ENCODE peak calls at places on chromosomes 2 and 18, in nine cellular contexts. W is HCT116, Q is heart left ventricle, P is psoas muscle, F is tibial nerve, J is H9, U is HFF-Myc, H is fibroblast of mammary gland, L is HFFc6. E is an unnamed sample.

GRCh38 chr2:101305492-101306123 is 2.9 kb downstream of the RNF149 start:
- DNase-seq in L (peak), U (no peak), J (no peak), H (peak), P (no peak), Q (no peak), F (no peak), W (no peak), E (no peak)

GRCh38 chr2:181774601-181775179 is 94.4 kb upstream of the NEUROD1 start:
- DNase-seq in Q (no peak), U (no peak), H (peak), F (no peak), W (no peak), L (no peak), P (no peak), J (no peak), E (no peak)

GRCh38 chr2:238295144-238296112 is 7.0 kb upstream of the PER2 start:
- DNase-seq in J (no peak), L (no peak), H (no peak), P (no peak), Q (no peak), U (no peak), F (no peak), W (no peak), E (no peak)

GRCh38 chr2:229133155-229133772 is 137.8 kb downstream of the PID1 start:
- DNase-seq in L (peak), J (no peak), Q (no peak), P (no peak), W (peak), F (peak), U (peak), H (peak), E (peak)

GRCh38 chr2:36561223-36561944 is 36.6 kb downstream of the FEZ2 start:
- DNase-seq in H (peak), U (peak), Q (no peak), P (no peak), W (peak), F (no peak), L (peak), J (no peak), E (peak)

GRCh38 chr2:160892204-160892603 is 268.0 kb upstream of the TANK start:
- DNase-seq in U (no peak), P (no peak), Q (no peak), F (no peak), L (no peak), H (no peak), W (no peak), J (no peak), E (no peak)

GRCh38 chr2:121821476-121822158 is 66.2 kb downstream of the TSN start:
- DNase-seq in L (no peak), P (no peak), Q (no peak), W (no peak), H (peak), U (no peak), F (no peak), J (no peak), E (no peak)

GRCh38 chr2:71864085-71864484 is 283.6 kb downstream of the CYP26B1 start:
- DNase-seq in U (no peak), H (no peak), Q (no peak), L (no peak), F (no peak), J (no peak), P (no peak), W (no peak), E (no peak)

GRCh38 chr2:224638338-224638823 is 53.2 kb upstream of the CUL3 start:
- DNase-seq in F (no peak), P (no peak), U (no peak), L (no peak), Q (no peak), J (no peak), W (no peak), H (no peak), E (no peak)

GRCh38 chr2:149857344-149857743 is 269.8 kb upstream of the MMADHC start:
- DNase-seq in Q (no peak), H (peak), W (no peak), J (no peak), P (no peak), U (peak), F (no peak), L (peak), E (no peak)

GRCh38 chr2:72991980-72992733 is 74.8 kb downstream of the EMX1 start:
- DNase-seq in U (no peak), J (peak), H (no peak), W (no peak), L (no peak), F (no peak), P (no peak), Q (peak), E (no peak)

GRCh38 chr2:16021611-16022363 is 81.4 kb downstream of the MYCN start:
- DNase-seq in F (no peak), H (no peak), J (no peak), L (no peak), P (no peak), W (no peak), U (no peak), Q (no peak), E (no peak)

GRCh38 chr2:127415593-127416485 is 2.4 kb upstream of the PROC start:
- DNase-seq in F (no peak), U (no peak), J (peak), Q (peak), W (peak), P (peak), L (no peak), H (no peak), E (no peak)
- TF ChIP-seq CTCF in F (peak), U (no peak), J (peak), Q (peak), W (peak), P (peak), L (peak), H (no peak), E (peak)

GRCh38 chr2:120252207-120253020 is at the start of gene RALB:
- DNase-seq in P (peak), J (peak), Q (peak), W (peak), L (peak), U (peak), F (peak), H (peak), E (peak)
- TF ChIP-seq CTCF in P (no peak), J (no peak), Q (no peak), W (no peak), L (no peak), U (no peak), F (no peak), H (no peak), E (no peak)

GRCh38 chr2:241901500-241902351 is 32.2 kb downstream of the RTP5 start:
- DNase-seq in Q (peak), P (no peak), W (no peak), L (no peak), F (no peak), J (peak), H (peak), U (no peak), E (no peak)
- TF ChIP-seq CTCF in Q (no peak), P (no peak), W (no peak), L (no peak), F (no peak), J (peak), H (no peak), U (no peak), E (no peak)

GRCh38 chr18:9055185-9055584 is 47.3 kb upstream of the NDUFV2 start:
- DNase-seq in U (peak), H (peak), J (no peak), W (peak), L (peak), Q (no peak), P (no peak), F (no peak), E (peak)
- TF ChIP-seq CTCF in U (no peak), H (peak), J (peak), W (peak), L (peak), Q (peak), P (peak), F (no peak), E (peak)

E was measured in keratinocyte.